ENCODE peak calls at places on chromosome 18, in five cellular contexts. One of them, this sample, is unnamed.

GRCh38 chr18:2400701-2401191 is 170.6 kb downstream of the METTL4 start:
- DNase-seq in PC-9: no peak
- DNase-seq in ascending aorta: no peak
- DNase-seq in psoas muscle: no peak
- DNase-seq in endothelial cell of umbilical vein: no peak
- DNase-seq in this sample: no peak

GRCh38 chr18:27004056-27004829 is 138.7 kb upstream of the AQP4 start:
- DNase-seq in endothelial cell of umbilical vein: peak; percentile 5
- DNase-seq in PC-9: no peak
- DNase-seq in ascending aorta: no peak
- DNase-seq in psoas muscle: no peak
- DNase-seq in this sample: no peak

GRCh38 chr18:35322486-35323258 is 21.5 kb downstream of the ZNF24 start:
- DNase-seq in ascending aorta: no peak
- DNase-seq in endothelial cell of umbilical vein: peak; percentile 29
- DNase-seq in PC-9: no peak
- DNase-seq in psoas muscle: no peak
- DNase-seq in this sample: no peak

GRCh38 chr18:248053-248452 is 19.8 kb downstream of the THOC1 start:
- DNase-seq in psoas muscle: no peak
- DNase-seq in ascending aorta: no peak
- DNase-seq in PC-9: no peak
- DNase-seq in endothelial cell of umbilical vein: no peak
- DNase-seq in this sample: no peak

GRCh38 chr18:12770469-12771219 is 67.8 kb downstream of the PSMG2 start:
- DNase-seq in endothelial cell of umbilical vein: no peak
- DNase-seq in ascending aorta: no peak
- DNase-seq in PC-9: no peak
- DNase-seq in psoas muscle: no peak
- DNase-seq in this sample: no peak

GRCh38 chr18:6052449-6052913 is 157.2 kb upstream of the TMEM200C start:
- DNase-seq in endothelial cell of umbilical vein: no peak
- DNase-seq in PC-9: no peak
- DNase-seq in psoas muscle: no peak
- DNase-seq in ascending aorta: no peak
- DNase-seq in this sample: no peak

GRCh38 chr18:26656944-26657536 is 108.7 kb upstream of the KCTD1 start:
- DNase-seq in ascending aorta: peak; percentile 87
- DNase-seq in PC-9: peak; percentile 62
- DNase-seq in endothelial cell of umbilical vein: peak; percentile 53
- DNase-seq in psoas muscle: peak; percentile 82
- DNase-seq in this sample: peak; percentile 28

GRCh38 chr18:70235478-70235877 is 30.0 kb upstream of the RTTN start:
- DNase-seq in PC-9: no peak
- DNase-seq in psoas muscle: no peak
- DNase-seq in endothelial cell of umbilical vein: no peak
- DNase-seq in ascending aorta: no peak
- DNase-seq in this sample: no peak

GRCh38 chr18:27605107-27605834 is 420.2 kb upstream of the CHST9 start:
- DNase-seq in PC-9: peak; percentile 39
- DNase-seq in endothelial cell of umbilical vein: peak; percentile 49
- DNase-seq in psoas muscle: no peak
- DNase-seq in ascending aorta: peak; percentile 66
- DNase-seq in this sample: peak; percentile 60

GRCh38 chr18:52422985-52423601 is 83.1 kb downstream of the DCC start:
- DNase-seq in psoas muscle: no peak
- DNase-seq in endothelial cell of umbilical vein: no peak
- DNase-seq in ascending aorta: no peak
- DNase-seq in PC-9: no peak
- DNase-seq in this sample: no peak
- TF ChIP-seq CTCF in psoas muscle: no peak
- TF ChIP-seq CTCF in endothelial cell of umbilical vein: no peak
- TF ChIP-seq CTCF in ascending aorta: no peak
- TF ChIP-seq CTCF in PC-9: no peak
- TF ChIP-seq CTCF in this sample: no peak

GRCh38 chr18:42412896-42413295 is 457.9 kb downstream of the PIK3C3 start:
- DNase-seq in psoas muscle: no peak
- DNase-seq in ascending aorta: no peak
- DNase-seq in PC-9: no peak
- DNase-seq in endothelial cell of umbilical vein: no peak
- DNase-seq in this sample: no peak

GRCh38 chr18:42413870-42414269 is 458.8 kb downstream of the PIK3C3 start:
- DNase-seq in endothelial cell of umbilical vein: no peak
- DNase-seq in PC-9: no peak
- DNase-seq in ascending aorta: no peak
- DNase-seq in psoas muscle: no peak
- DNase-seq in this sample: no peak

GRCh38 chr18:42418121-42418520 is 463.1 kb downstream of the PIK3C3 start:
- DNase-seq in PC-9: no peak
- DNase-seq in endothelial cell of umbilical vein: no peak
- DNase-seq in ascending aorta: no peak
- DNase-seq in psoas muscle: no peak
- DNase-seq in this sample: no peak

GRCh38 chr18:42414756-42415454 is 459.9 kb downstream of the PIK3C3 start:
- DNase-seq in ascending aorta: no peak
- DNase-seq in endothelial cell of umbilical vein: no peak
- DNase-seq in PC-9: no peak
- DNase-seq in psoas muscle: no peak
- DNase-seq in this sample: no peak

DNA sequence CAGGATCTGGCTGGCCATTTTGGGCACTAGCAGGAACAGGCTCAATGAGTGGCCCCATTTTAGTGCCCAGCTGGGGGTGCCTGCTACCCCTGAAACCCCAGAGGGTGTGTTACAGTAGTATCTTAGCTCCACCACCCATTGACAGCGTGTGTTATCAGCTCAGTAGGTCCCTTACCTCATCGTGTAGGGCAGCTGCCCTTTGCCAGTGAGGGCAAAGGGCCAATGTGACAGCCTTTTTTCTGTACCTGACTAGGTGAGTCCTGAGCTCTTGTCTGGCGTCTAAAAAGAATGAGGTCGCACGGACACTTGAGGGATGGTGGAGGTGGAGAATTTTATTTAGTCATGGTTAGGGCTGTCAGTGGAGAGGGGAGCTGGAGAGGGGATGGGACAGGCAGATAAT is 462.2 kb downstream of the PIK3C3 start:
- DNase-seq in psoas muscle: no peak
- DNase-seq in PC-9: no peak
- DNase-seq in endothelial cell of umbilical vein: no peak
- DNase-seq in ascending aorta: no peak
- DNase-seq in this sample: no peak
- H3K27ac ChIP-seq in psoas muscle: no peak overlapping the region
- H3K27ac ChIP-seq in PC-9: no peak overlapping the region
- H3K27ac ChIP-seq in endothelial cell of umbilical vein: no peak overlapping the region
- H3K27ac ChIP-seq in ascending aorta: no peak overlapping the region
- H3K27ac ChIP-seq in this sample: no peak overlapping the region

GRCh38 chr18:68919900-68920299 is 122.0 kb downstream of the CCDC102B start:
- DNase-seq in psoas muscle: no peak
- DNase-seq in PC-9: no peak
- DNase-seq in ascending aorta: no peak
- DNase-seq in endothelial cell of umbilical vein: no peak
- DNase-seq in this sample: no peak

GRCh38 chr18:68922392-68922791 is 124.5 kb downstream of the CCDC102B start:
- DNase-seq in ascending aorta: no peak
- DNase-seq in psoas muscle: no peak
- DNase-seq in PC-9: no peak
- DNase-seq in endothelial cell of umbilical vein: no peak
- DNase-seq in this sample: no peak

GRCh38 chr18:68928762-68929675 is 131.1 kb downstream of the CCDC102B start:
- DNase-seq in endothelial cell of umbilical vein: no peak
- DNase-seq in PC-9: no peak
- DNase-seq in ascending aorta: no peak
- DNase-seq in psoas muscle: no peak
- DNase-seq in this sample: no peak

GRCh38 chr18:68925268-68925667 is 127.4 kb downstream of the CCDC102B start:
- DNase-seq in ascending aorta: no peak
- DNase-seq in endothelial cell of umbilical vein: no peak
- DNase-seq in psoas muscle: no peak
- DNase-seq in PC-9: no peak
- DNase-seq in this sample: no peak
- TF ChIP-seq CTCF in ascending aorta: no peak
- TF ChIP-seq CTCF in endothelial cell of umbilical vein: no peak
- TF ChIP-seq CTCF in psoas muscle: no peak
- TF ChIP-seq CTCF in PC-9: peak; percentile 30
- TF ChIP-seq CTCF in this sample: no peak

DNA sequence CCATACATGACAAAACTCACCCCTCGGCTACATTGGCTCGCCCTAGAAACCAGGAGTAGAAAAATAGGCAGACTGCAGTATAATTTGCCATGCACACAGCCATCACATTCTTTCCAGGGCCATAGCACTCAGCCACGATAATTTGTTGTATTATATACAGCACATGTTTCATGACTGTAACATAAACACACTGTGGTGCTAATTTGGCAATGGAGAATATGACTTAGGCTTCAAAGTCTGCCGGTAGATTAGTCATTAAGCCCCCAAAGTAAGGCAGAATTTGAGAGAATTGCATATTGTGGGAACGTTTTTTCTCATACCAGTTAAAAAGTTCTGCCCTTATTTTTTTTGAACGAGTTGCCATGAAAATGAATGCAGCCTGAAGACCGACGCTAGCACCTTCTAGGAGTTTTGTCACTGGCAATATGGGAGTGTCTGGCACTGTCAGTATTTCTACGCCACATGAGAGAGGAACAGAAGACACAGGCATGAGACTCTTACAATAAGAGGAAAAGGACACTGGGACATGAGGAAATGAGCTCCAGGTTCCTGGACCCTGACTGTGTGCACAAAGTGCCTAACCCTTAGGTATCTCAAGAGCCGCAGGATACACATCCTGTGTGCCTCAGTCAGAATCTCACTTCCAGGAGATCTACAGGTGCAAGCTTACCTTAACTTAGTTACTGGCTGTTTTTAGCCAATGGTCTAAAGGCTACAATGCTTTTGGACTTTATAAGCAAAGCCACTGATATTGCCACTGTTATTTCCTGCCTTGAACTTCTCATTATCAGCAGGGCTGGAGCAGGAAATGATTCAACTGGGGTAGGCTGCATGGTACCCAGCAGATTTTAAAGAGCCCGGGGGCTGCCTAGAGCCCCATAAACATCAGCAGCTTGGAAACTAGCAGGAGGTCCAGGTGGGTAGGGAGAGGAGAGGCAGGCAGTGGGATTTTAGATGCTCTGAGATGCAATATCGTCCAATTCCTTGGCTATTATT is 254.5 kb downstream of the ZNF521 start:
- DNase-seq in endothelial cell of umbilical vein: peak; percentile 87
- DNase-seq in psoas muscle: no peak
- DNase-seq in ascending aorta: no peak
- DNase-seq in PC-9: no peak
- DNase-seq in this sample: no peak
- H3K27ac ChIP-seq in endothelial cell of umbilical vein: peak overlapping the region; percentile 85
- H3K27ac ChIP-seq in psoas muscle: no peak overlapping the region
- H3K27ac ChIP-seq in ascending aorta: no peak overlapping the region
- H3K27ac ChIP-seq in PC-9: no peak overlapping the region
- H3K27ac ChIP-seq in this sample: no peak overlapping the region

DNA sequence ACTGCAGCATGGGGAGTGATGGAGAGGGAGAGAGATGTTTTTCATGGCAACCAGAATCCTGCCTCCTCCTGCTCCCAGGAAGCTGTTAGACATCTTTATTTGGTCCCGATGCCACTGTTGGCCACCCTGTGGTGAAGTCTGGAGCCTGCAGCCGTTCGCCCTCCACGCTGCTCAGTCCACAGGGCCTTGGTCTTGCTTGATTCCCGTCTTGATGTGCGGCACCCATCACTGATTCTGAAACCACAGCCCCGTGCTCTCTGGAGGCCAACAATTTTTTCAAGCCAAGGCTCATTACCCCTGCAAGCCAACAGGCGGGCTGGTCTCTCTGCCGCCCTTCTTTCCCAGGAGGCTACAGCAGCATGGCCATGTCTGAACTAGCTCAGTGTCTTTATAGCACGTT is 24.5 kb downstream of the SIGLEC15 start:
- DNase-seq in psoas muscle: no peak
- DNase-seq in endothelial cell of umbilical vein: no peak
- DNase-seq in ascending aorta: no peak
- DNase-seq in PC-9: no peak
- DNase-seq in this sample: no peak
- TF ChIP-seq CTCF in psoas muscle: no peak
- TF ChIP-seq CTCF in endothelial cell of umbilical vein: peak; percentile 8
- TF ChIP-seq CTCF in ascending aorta: peak; percentile 14
- TF ChIP-seq CTCF in PC-9: peak; percentile 49
- TF ChIP-seq CTCF in this sample: no peak

This sample was measured in tibial nerve.